ENCODE peak calls at places on chromosome 13, in six cellular contexts. X, L, F, N, T and D are unnamed samples. For H3K9me3, the result is how much of the 10 kb centered on the place peaks cover.

GRCh38 chr13:58992478-58993042 is 1171.2 kb downstream of the DIAPH3 start:
- DNase-seq in X (no peak), L (no peak), F (no peak), N (no peak), T (no peak), D (no peak)

GRCh38 chr13:50990540-50991506 is 81.2 kb downstream of the RNASEH2B start:
- DNase-seq in X (peak), L (no peak), F (no peak), N (peak), T (peak), D (no peak)

GRCh38 chr13:36674337-36675212 is 755 bp downstream of the SERTM1 start:
- DNase-seq in X (no peak), L (no peak), F (no peak), N (no peak), T (no peak), D (no peak)

GRCh38 chr13:32334676-32335075 is 19.4 kb downstream of the BRCA2 start:
- DNase-seq in X (peak), L (no peak), F (no peak), N (no peak), T (no peak), D (no peak)

GRCh38 chr13:22053053-22053452 is 382.2 kb downstream of the FGF9 start:
- DNase-seq in X (no peak), L (no peak), F (no peak), N (no peak), T (no peak), D (no peak)

GRCh38 chr13:66574606-66575005 is 655.5 kb downstream of the PCDH9 start:
- DNase-seq in X (no peak), L (no peak), F (no peak), N (no peak), T (no peak), D (no peak)

GRCh38 chr13:90014038-90014437 is 1333.4 kb upstream of the MIR17HG start:
- DNase-seq in X (no peak), L (no peak), F (no peak), N (no peak), T (no peak), D (no peak)

GRCh38 chr13:74868044-74868443 is 613.9 kb downstream of the TBC1D4 start:
- DNase-seq in X (no peak), L (no peak), F (no peak), N (no peak), T (no peak), D (no peak)

GRCh38 chr13:71242191-71242590 is 624.8 kb downstream of the DACH1 start:
- DNase-seq in X (no peak), L (no peak), F (no peak), N (no peak), T (peak), D (no peak)

GRCh38 chr13:58087566-58087965 is 456.0 kb downstream of the PCDH17 start:
- DNase-seq in X (peak), L (no peak), F (no peak), N (peak), T (no peak), D (no peak)

GRCh38 chr13:89066868-89067466 is 1395.8 kb downstream of the SLITRK5 start:
- DNase-seq in X (peak), L (no peak), F (no peak), N (peak), T (peak), D (peak)

GRCh38 chr13:40993119-40993518 is 26.0 kb downstream of the ELF1 start:
- DNase-seq in X (no peak), L (no peak), F (no peak), N (no peak), T (no peak), D (no peak)

GRCh38 chr13:112713517-112714253 is 23.8 kb downstream of the ATP11A start:
- DNase-seq in X (no peak), L (no peak), F (no peak), N (no peak), T (no peak), D (no peak)

GRCh38 chr13:96034662-96035061 is 18.5 kb downstream of the UGGT2 start:
- DNase-seq in X (no peak), L (no peak), F (no peak), N (no peak), T (no peak), D (no peak)

GRCh38 chr13:65600702-65601101 is 1629.4 kb downstream of the PCDH9 start:
- DNase-seq in X (peak), L (no peak), F (no peak), N (no peak), T (no peak), D (no peak)

GRCh38 chr13:110137677-110138008 is 169.3 kb downstream of the COL4A1 start:
- DNase-seq in X (no peak), L (peak), F (no peak), N (peak), T (no peak), D (no peak)

GRCh38 chr13:112968380-112968909 is 569 bp upstream of the MCF2L start:
- DNase-seq in X (no peak), L (peak), F (peak), N (peak), T (no peak), D (peak)

GRCh38 chr13:43293561-43293960 is 270.2 kb downstream of the DNAJC15 start:
- DNase-seq in X (no peak), L (no peak), F (no peak), N (no peak), T (no peak), D (no peak)

GRCh38 chr13:108342369-108343289 is 73.1 kb downstream of the TNFSF13B start:
- DNase-seq in X (peak), L (no peak), F (no peak), N (peak), T (peak), D (peak)

GRCh38 chr13:64758520-64758919 is 2471.6 kb downstream of the PCDH9 start:
- DNase-seq in X (no peak), L (no peak), F (no peak), N (no peak), T (no peak), D (no peak)

GRCh38 chr13:62933809-62934208 is 1518.2 kb upstream of the PCDH20 start:
- DNase-seq in X (no peak), L (no peak), F (no peak), N (no peak), T (no peak), D (no peak)

GRCh38 chr13:20160346-20161274 is at the start of gene GJA3:
- DNase-seq in X (peak), L (no peak), F (peak), N (peak), T (peak), D (peak)

GRCh38 chr13:108120332-108120731 is 95.0 kb downstream of the LIG4 start:
- DNase-seq in X (no peak), L (no peak), F (no peak), N (no peak), T (no peak), D (no peak)

GRCh38 chr13:24273926-24274325 is 35.5 kb upstream of the C1QTNF9 start:
- DNase-seq in X (no peak), L (no peak), F (no peak), N (no peak), T (no peak), D (no peak)

GRCh38 chr13:40993987-40994386 is 25.1 kb downstream of the ELF1 start:
- DNase-seq in X (no peak), L (peak), F (no peak), N (peak), T (no peak), D (no peak)

GRCh38 chr13:112417079-112417478 is 40.9 kb downstream of the SPACA7 start:
- DNase-seq in X (no peak), L (no peak), F (no peak), N (no peak), T (no peak), D (no peak)

GRCh38 chr13:60326273-60326672 is 70.7 kb upstream of the TDRD3 start:
- DNase-seq in X (no peak), L (no peak), F (no peak), N (no peak), T (no peak), D (no peak)

GRCh38 chr13:40776681-40777165 is 5.7 kb upstream of the MRPS31 start:
- DNase-seq in X (peak), L (peak), F (no peak), N (no peak), T (no peak), D (peak)

GRCh38 chr13:100543872-100544602 is 44.6 kb downstream of the GGACT start:
- DNase-seq in X (no peak), L (peak), F (no peak), N (no peak), T (no peak), D (no peak)

GRCh38 chr13:100541882-100542545 is 46.6 kb downstream of the GGACT start:
- DNase-seq in X (no peak), L (peak), F (no peak), N (no peak), T (no peak), D (no peak)

GRCh38 chr13:100540621-100541020 is 48.0 kb downstream of the GGACT start:
- DNase-seq in X (peak), L (no peak), F (no peak), N (no peak), T (no peak), D (no peak)

GRCh38 chr13:100544866-100545683 is 43.5 kb downstream of the GGACT start:
- DNase-seq in X (no peak), L (peak), F (no peak), N (no peak), T (no peak), D (no peak)

DNA sequence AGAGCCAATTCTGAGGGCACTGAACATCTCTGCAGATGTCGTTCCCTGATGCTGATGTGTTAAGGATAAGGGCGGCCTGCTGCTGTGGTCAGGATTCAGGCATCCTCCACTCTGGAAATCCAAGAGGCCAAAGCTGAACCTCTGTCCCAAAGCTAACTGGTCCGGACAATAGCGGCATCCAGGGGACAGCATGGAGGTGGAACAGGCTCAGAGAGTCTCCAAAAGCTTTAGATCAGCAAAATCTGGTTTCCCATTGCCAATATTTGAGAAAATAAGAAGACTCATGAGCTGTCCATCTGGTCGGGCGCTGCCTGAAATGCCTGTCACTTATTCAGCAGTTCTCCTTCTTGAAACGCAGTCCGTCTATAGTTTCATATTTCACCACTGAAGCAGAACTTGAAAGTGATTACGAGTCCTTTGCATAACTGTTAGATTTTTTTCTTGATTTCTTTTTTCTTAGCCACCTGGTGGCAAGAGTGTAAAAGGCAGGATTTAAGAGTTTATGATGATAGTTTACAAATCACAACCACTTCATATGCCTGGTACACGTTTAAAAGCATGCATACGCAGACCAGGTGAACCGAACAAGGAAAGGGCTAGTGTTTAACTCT is 45.9 kb downstream of the GGACT start:
- DNase-seq in X (peak), L (peak), F (no peak), N (no peak), T (no peak), D (peak)
- H3K4me3 ChIP-seq in X (no peak), L (no peak), F (no peak), N (no peak), T (no peak), D (peak)

GRCh38 chr13:47957073-47957472 is 44.0 kb downstream of the SUCLA2 start:
- DNase-seq in X (no peak), L (no peak), F (no peak), N (no peak), T (no peak), D (no peak)

GRCh38 chr13:47964863-47965262 is 36.2 kb downstream of the SUCLA2 start:
- DNase-seq in X (no peak), L (no peak), F (no peak), N (no peak), T (no peak), D (no peak)

GRCh38 chr13:47959468-47960088 is 41.5 kb downstream of the SUCLA2 start:
- DNase-seq in X (no peak), L (no peak), F (no peak), N (no peak), T (no peak), D (no peak)

GRCh38 chr13:47962237-47962636 is 38.8 kb downstream of the SUCLA2 start:
- DNase-seq in X (no peak), L (no peak), F (no peak), N (no peak), T (no peak), D (no peak)
- H3K9me3 ChIP-seq in X (under half), L (under half), F (under half), N (under half), T (half or more), D (under half)

DNA sequence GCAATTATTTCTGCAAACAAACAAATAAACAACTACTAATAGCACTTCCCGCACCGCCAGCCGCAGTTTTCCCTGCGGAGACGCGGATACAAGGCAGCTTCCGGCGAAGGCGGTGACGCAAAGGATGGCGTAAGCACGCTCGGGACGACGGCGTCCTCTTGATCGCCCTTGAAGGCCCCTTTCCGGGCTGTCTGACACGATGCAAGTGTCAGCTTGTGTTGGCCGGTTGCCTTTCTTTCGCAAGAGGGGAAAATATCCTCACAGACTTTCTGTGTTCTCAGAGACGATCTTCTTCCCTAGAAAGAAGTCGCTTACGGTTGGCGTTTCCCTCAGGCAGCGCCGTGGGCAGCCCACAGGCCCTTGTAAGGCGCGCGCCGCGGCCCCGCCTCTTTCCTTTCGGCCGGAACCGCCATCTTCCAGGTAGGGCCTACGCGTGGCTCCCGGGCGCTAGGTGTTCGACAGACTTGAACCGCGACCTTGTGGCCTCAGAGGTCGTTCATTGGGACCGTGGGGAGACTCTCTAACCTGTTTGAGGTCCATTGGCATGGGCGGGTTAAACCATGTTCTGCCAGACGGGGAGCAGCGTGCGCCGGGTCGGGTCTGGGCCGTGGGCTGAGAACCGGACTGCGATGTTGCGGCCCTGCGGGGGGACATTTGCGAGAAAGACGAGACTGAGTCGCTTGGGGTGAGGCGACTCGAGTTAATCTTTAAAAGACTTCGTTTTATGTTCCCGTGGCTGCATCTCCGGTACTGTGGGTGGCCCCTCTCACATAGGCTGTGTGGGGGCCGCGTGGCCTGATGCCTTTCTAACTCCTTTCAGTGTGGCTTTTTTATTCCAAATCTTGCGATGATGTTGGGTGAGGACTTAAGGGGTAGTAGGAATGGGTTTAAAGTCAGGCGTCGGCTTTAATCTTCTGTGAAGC is at the start of gene RPL21:
- DNase-seq in X (peak), L (peak), F (peak), N (peak), T (peak), D (peak)
- H3K27ac ChIP-seq in X (peak), L (peak), F (peak), N (peak), T (peak), D (peak)

GRCh38 chr13:91627952-91628739 is 229.7 kb downstream of the GPC5 start:
- DNase-seq in X (no peak), L (no peak), F (no peak), N (no peak), T (no peak), D (no peak)

GRCh38 chr13:91620670-91621141 is 222.3 kb downstream of the GPC5 start:
- DNase-seq in X (no peak), L (no peak), F (no peak), N (no peak), T (no peak), D (no peak)

GRCh38 chr13:91621161-91621560 is 222.7 kb downstream of the GPC5 start:
- DNase-seq in X (no peak), L (no peak), F (no peak), N (no peak), T (no peak), D (no peak)

GRCh38 chr13:91618315-91618714 is 219.9 kb downstream of the GPC5 start:
- DNase-seq in X (no peak), L (no peak), F (no peak), N (no peak), T (no peak), D (no peak)

GRCh38 chr13:91623151-91623550 is 224.7 kb downstream of the GPC5 start:
- DNase-seq in X (no peak), L (no peak), F (no peak), N (no peak), T (no peak), D (no peak)
- H3K4me3 ChIP-seq in X (no peak), L (no peak), F (no peak), N (no peak), T (no peak), D (no peak)

GRCh38 chr13:19061278-19061677 is 120.3 kb downstream of the TUBA3C start:
- DNase-seq in X (no peak), L (no peak), F (no peak), N (no peak), T (no peak), D (no peak)

GRCh38 chr13:19060311-19061002 is 121.2 kb downstream of the TUBA3C start:
- DNase-seq in X (no peak), L (no peak), F (peak), N (no peak), T (no peak), D (no peak)

GRCh38 chr13:19059016-19059780 is 122.4 kb downstream of the TUBA3C start:
- DNase-seq in X (no peak), L (no peak), F (peak), N (no peak), T (no peak), D (no peak)

GRCh38 chr13:19062019-19062646 is 119.5 kb downstream of the TUBA3C start:
- DNase-seq in X (no peak), L (no peak), F (peak), N (no peak), T (no peak), D (no peak)

GRCh38 chr13:19062801-19063200 is 118.8 kb downstream of the TUBA3C start:
- DNase-seq in X (no peak), L (no peak), F (no peak), N (no peak), T (no peak), D (no peak)
- H3K9me3 ChIP-seq in X (under half), L (under half), F (under half), N (under half), T (under half), D (under half)

GRCh38 chr13:99433543-99434075 is 67.7 kb upstream of the TM9SF2 start:
- DNase-seq in X (no peak), L (no peak), F (no peak), N (no peak), T (no peak), D (no peak)

GRCh38 chr13:99435116-99435515 is 66.2 kb upstream of the TM9SF2 start:
- DNase-seq in X (no peak), L (no peak), F (no peak), N (no peak), T (no peak), D (no peak)

GRCh38 chr13:99434258-99434788 is 66.9 kb upstream of the TM9SF2 start:
- DNase-seq in X (peak), L (peak), F (no peak), N (peak), T (no peak), D (peak)

GRCh38 chr13:99431927-99432636 is 69.2 kb upstream of the TM9SF2 start:
- DNase-seq in X (no peak), L (no peak), F (no peak), N (no peak), T (no peak), D (no peak)

DNA sequence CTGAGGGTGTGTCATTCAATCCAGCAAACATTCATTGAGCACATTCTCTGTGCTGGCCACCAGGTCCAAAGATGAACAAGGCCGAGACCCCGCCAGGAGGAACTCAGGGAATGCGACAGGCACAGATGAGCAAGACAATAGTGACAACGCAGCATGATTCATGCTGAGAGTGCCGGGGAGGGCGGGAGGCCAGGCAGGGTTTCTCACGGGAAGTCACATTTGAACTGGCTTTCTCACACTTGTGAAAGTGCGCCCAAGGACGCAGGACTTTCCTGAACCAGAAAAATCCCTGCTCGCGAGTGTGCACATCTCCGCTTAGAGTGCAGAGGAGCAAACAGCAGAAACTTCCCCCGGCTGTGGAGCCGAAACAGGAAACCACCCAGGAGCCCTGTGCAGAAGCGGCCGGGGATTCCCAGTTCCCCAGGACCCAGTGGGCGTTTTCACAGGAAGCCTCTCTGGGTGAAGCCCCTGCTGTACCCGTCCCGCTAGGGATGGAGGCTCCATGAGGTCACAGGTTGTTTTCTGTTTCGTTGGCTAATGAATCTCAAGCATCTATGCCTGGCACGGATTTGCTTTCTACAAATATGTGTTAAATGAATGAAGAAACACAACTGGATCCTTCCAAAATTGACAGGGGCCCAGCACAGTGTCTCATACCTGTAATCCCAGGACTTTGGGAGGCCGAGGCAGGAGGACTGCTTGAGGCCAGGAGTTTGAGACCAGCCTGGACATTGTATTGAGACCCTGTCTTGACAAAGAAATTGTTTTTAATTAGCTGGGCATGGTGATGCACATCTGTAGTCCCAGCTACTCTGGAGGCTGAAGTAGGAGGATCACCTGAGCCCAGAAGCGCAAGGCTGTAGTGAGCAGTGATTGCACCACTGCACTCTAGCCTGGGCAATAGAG is 68.4 kb upstream of the TM9SF2 start:
- DNase-seq in X (peak), L (peak), F (peak), N (peak), T (peak), D (peak)
- H3K27ac ChIP-seq in X (no peak), L (peak), F (peak), N (no peak), T (peak), D (peak)

GRCh38 chr13:29917573-29918091 is 67.2 kb upstream of the UBL3 start:
- DNase-seq in X (peak), L (no peak), F (no peak), N (no peak), T (no peak), D (no peak)
- H3K4me3 ChIP-seq in X (no peak), L (no peak), F (no peak), N (no peak), T (no peak), D (no peak)